ENCODE peak calls at places on chromosomes 5 and 9, in nine cellular contexts. One of them, this sample, is unnamed.

GRCh38 chr5:5951953-5952352 is 426.4 kb downstream of the MED10 start:
- DNase-seq in mammary epithelial cell: no peak
- DNase-seq in prostate gland: no peak
- DNase-seq in IMR-90: no peak
- DNase-seq in stomach: no peak
- DNase-seq in RWPE1: no peak
- DNase-seq in H1: no peak
- DNase-seq in tibial artery: no peak
- DNase-seq in coronary artery: no peak
- DNase-seq in this sample: no peak

GRCh38 chr5:6733411-6734242 is 20.4 kb downstream of the TENT4A start:
- DNase-seq in IMR-90: peak
- DNase-seq in mammary epithelial cell: no peak
- DNase-seq in coronary artery: no peak
- DNase-seq in RWPE1: no peak
- DNase-seq in tibial artery: no peak
- DNase-seq in H1: no peak
- DNase-seq in prostate gland: no peak
- DNase-seq in stomach: no peak
- DNase-seq in this sample: no peak

GRCh38 chr5:10734050-10734709 is 26.9 kb downstream of the DAP start:
- DNase-seq in H1: no peak
- DNase-seq in stomach: no peak
- DNase-seq in tibial artery: no peak
- DNase-seq in mammary epithelial cell: no peak
- DNase-seq in prostate gland: no peak
- DNase-seq in RWPE1: no peak
- DNase-seq in coronary artery: no peak
- DNase-seq in IMR-90: no peak
- DNase-seq in this sample: no peak

GRCh38 chr5:174324680-174325079 is 279.2 kb downstream of the NSG2 start:
- DNase-seq in mammary epithelial cell: no peak
- DNase-seq in coronary artery: no peak
- DNase-seq in prostate gland: no peak
- DNase-seq in tibial artery: no peak
- DNase-seq in H1: no peak
- DNase-seq in stomach: no peak
- DNase-seq in RWPE1: no peak
- DNase-seq in IMR-90: peak
- DNase-seq in this sample: no peak

GRCh38 chr5:90865194-90865593 is 306.6 kb downstream of the ADGRV1 start:
- DNase-seq in IMR-90: no peak
- DNase-seq in stomach: no peak
- DNase-seq in prostate gland: no peak
- DNase-seq in H1: no peak
- DNase-seq in tibial artery: no peak
- DNase-seq in coronary artery: no peak
- DNase-seq in mammary epithelial cell: no peak
- DNase-seq in RWPE1: no peak
- DNase-seq in this sample: no peak

GRCh38 chr9:95572370-95573151 is 55.8 kb upstream of the PTCH1 start:
- DNase-seq in H1: no peak
- DNase-seq in stomach: no peak
- DNase-seq in prostate gland: no peak
- DNase-seq in mammary epithelial cell: no peak
- DNase-seq in tibial artery: peak
- DNase-seq in coronary artery: no peak
- DNase-seq in RWPE1: no peak
- DNase-seq in IMR-90: no peak
- DNase-seq in this sample: peak

GRCh38 chr5:174337276-174338203 is 292.0 kb downstream of the NSG2 start:
- DNase-seq in prostate gland: no peak
- DNase-seq in stomach: no peak
- DNase-seq in IMR-90: no peak
- DNase-seq in H1: no peak
- DNase-seq in mammary epithelial cell: no peak
- DNase-seq in coronary artery: peak
- DNase-seq in RWPE1: no peak
- DNase-seq in tibial artery: no peak
- DNase-seq in this sample: no peak

GRCh38 chr5:60161340-60161934 is 267.9 kb upstream of the PDE4D start:
- DNase-seq in mammary epithelial cell: peak
- DNase-seq in H1: no peak
- DNase-seq in stomach: no peak
- DNase-seq in IMR-90: peak
- DNase-seq in coronary artery: no peak
- DNase-seq in tibial artery: no peak
- DNase-seq in RWPE1: peak
- DNase-seq in prostate gland: no peak
- DNase-seq in this sample: no peak

GRCh38 chr5:65327582-65327981 is 154.1 kb downstream of the ADAMTS6 start:
- DNase-seq in H1: no peak
- DNase-seq in IMR-90: peak
- DNase-seq in coronary artery: no peak
- DNase-seq in mammary epithelial cell: peak
- DNase-seq in RWPE1: no peak
- DNase-seq in prostate gland: no peak
- DNase-seq in stomach: no peak
- DNase-seq in tibial artery: no peak
- DNase-seq in this sample: no peak

GRCh38 chr5:7517006-7517405 is 121.1 kb downstream of the ADCY2 start:
- DNase-seq in IMR-90: no peak
- DNase-seq in prostate gland: no peak
- DNase-seq in mammary epithelial cell: no peak
- DNase-seq in stomach: no peak
- DNase-seq in RWPE1: no peak
- DNase-seq in tibial artery: no peak
- DNase-seq in coronary artery: no peak
- DNase-seq in H1: no peak
- DNase-seq in this sample: no peak

GRCh38 chr5:33969572-33970452 is 14.7 kb downstream of the SLC45A2 start:
- DNase-seq in IMR-90: peak
- DNase-seq in stomach: no peak
- DNase-seq in prostate gland: no peak
- DNase-seq in tibial artery: no peak
- DNase-seq in RWPE1: peak
- DNase-seq in coronary artery: no peak
- DNase-seq in H1: no peak
- DNase-seq in mammary epithelial cell: peak
- DNase-seq in this sample: no peak

GRCh38 chr5:175878021-175878420 is 6.6 kb downstream of the CPLX2 start:
- DNase-seq in stomach: no peak
- DNase-seq in prostate gland: no peak
- DNase-seq in coronary artery: no peak
- DNase-seq in mammary epithelial cell: no peak
- DNase-seq in tibial artery: no peak
- DNase-seq in IMR-90: no peak
- DNase-seq in H1: no peak
- DNase-seq in RWPE1: no peak
- DNase-seq in this sample: no peak

GRCh38 chr9:97635026-97635425 is 1.4 kb downstream of the NCBP1 start:
- DNase-seq in stomach: no peak
- DNase-seq in mammary epithelial cell: no peak
- DNase-seq in RWPE1: no peak
- DNase-seq in H1: no peak
- DNase-seq in IMR-90: no peak
- DNase-seq in coronary artery: no peak
- DNase-seq in tibial artery: no peak
- DNase-seq in prostate gland: no peak
- DNase-seq in this sample: no peak

GRCh38 chr5:95857185-95857945 is 34.8 kb upstream of the GLRX start:
- DNase-seq in prostate gland: no peak
- DNase-seq in tibial artery: peak
- DNase-seq in coronary artery: peak
- DNase-seq in mammary epithelial cell: no peak
- DNase-seq in RWPE1: no peak
- DNase-seq in stomach: peak
- DNase-seq in H1: no peak
- DNase-seq in IMR-90: peak
- DNase-seq in this sample: no peak

GRCh38 chr9:20290287-20290686 is 332.0 kb downstream of the MLLT3 start:
- DNase-seq in prostate gland: no peak
- DNase-seq in tibial artery: no peak
- DNase-seq in mammary epithelial cell: no peak
- DNase-seq in stomach: no peak
- DNase-seq in coronary artery: no peak
- DNase-seq in IMR-90: no peak
- DNase-seq in H1: no peak
- DNase-seq in RWPE1: no peak
- DNase-seq in this sample: no peak

GRCh38 chr5:36521838-36522745 is 84.3 kb upstream of the SLC1A3 start:
- DNase-seq in stomach: no peak
- DNase-seq in H1: no peak
- DNase-seq in coronary artery: no peak
- DNase-seq in prostate gland: no peak
- DNase-seq in RWPE1: no peak
- DNase-seq in mammary epithelial cell: no peak
- DNase-seq in tibial artery: peak
- DNase-seq in IMR-90: no peak
- DNase-seq in this sample: no peak

GRCh38 chr9:91421987-91422765 is 1.5 kb downstream of the NFIL3 start:
- DNase-seq in prostate gland: peak
- DNase-seq in coronary artery: peak
- DNase-seq in IMR-90: peak
- DNase-seq in RWPE1: peak
- DNase-seq in H1: no peak
- DNase-seq in tibial artery: peak
- DNase-seq in stomach: no peak
- DNase-seq in mammary epithelial cell: peak
- DNase-seq in this sample: no peak

GRCh38 chr5:120405291-120405864 is 58.7 kb upstream of the PRR16 start:
- DNase-seq in coronary artery: no peak
- DNase-seq in H1: no peak
- DNase-seq in stomach: no peak
- DNase-seq in RWPE1: peak
- DNase-seq in tibial artery: no peak
- DNase-seq in IMR-90: peak
- DNase-seq in mammary epithelial cell: peak
- DNase-seq in prostate gland: no peak
- DNase-seq in this sample: no peak

GRCh38 chr5:174560861-174561260 is 163.5 kb upstream of the MSX2 start:
- DNase-seq in stomach: no peak
- DNase-seq in RWPE1: no peak
- DNase-seq in IMR-90: peak
- DNase-seq in mammary epithelial cell: no peak
- DNase-seq in tibial artery: no peak
- DNase-seq in prostate gland: no peak
- DNase-seq in H1: no peak
- DNase-seq in coronary artery: no peak
- DNase-seq in this sample: no peak

GRCh38 chr9:69371001-69371400 is 46.0 kb downstream of the ENTREP1 start:
- DNase-seq in stomach: no peak
- DNase-seq in IMR-90: peak
- DNase-seq in prostate gland: no peak
- DNase-seq in coronary artery: no peak
- DNase-seq in mammary epithelial cell: no peak
- DNase-seq in H1: no peak
- DNase-seq in tibial artery: no peak
- DNase-seq in RWPE1: no peak
- DNase-seq in this sample: no peak
- H3K27ac ChIP-seq in stomach: peak
- H3K27ac ChIP-seq in IMR-90: no peak
- H3K27ac ChIP-seq in prostate gland: no peak
- H3K27ac ChIP-seq in coronary artery: no peak
- H3K27ac ChIP-seq in mammary epithelial cell: peak
- H3K27ac ChIP-seq in H1: no peak
- H3K27ac ChIP-seq in tibial artery: no peak
- H3K27ac ChIP-seq in RWPE1: no peak
- H3K27ac ChIP-seq in this sample: no peak

DNA sequence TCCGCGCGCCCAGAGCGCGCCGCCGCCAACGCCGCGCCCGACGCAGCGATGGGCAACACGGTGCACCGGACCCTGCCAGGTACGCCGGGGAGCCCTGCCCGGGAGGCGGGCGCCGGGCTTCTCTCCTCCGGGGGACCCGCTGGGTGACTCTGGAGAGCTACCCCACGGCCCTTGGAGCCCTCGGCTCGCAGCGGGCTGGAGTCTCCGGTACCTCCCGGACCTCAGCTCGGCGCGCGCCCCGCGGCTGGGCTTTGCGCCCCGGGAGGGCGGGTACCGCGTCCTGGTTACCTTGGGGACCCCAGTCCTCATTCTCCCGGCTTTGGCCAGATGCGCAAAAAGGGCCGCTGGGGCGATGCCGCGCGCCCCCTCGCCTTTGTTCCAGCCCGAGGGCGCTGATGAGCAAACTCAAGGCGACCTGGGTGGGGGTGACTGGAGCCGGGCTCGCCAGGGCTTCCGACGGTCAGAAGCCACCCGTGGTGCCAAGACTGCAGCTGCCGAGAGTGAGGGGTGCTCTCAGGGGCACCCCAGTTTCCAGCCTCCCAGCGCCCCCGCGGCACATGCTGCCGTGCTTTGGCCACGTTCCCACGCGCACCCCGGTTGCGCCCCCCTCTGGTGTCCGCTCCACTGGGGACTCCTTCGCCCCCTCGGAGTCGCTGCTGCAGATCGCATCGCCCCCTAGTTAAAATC is 439 bp downstream of the NEURL1B start:
- DNase-seq in RWPE1: no peak
- DNase-seq in mammary epithelial cell: no peak
- DNase-seq in prostate gland: no peak
- DNase-seq in tibial artery: no peak
- DNase-seq in coronary artery: no peak
- DNase-seq in H1: no peak
- DNase-seq in IMR-90: no peak
- DNase-seq in stomach: no peak
- DNase-seq in this sample: no peak
- TF ChIP-seq CTCF in RWPE1: no peak
- TF ChIP-seq CTCF in mammary epithelial cell: no peak
- TF ChIP-seq CTCF in prostate gland: no peak
- TF ChIP-seq CTCF in tibial artery: no peak
- TF ChIP-seq CTCF in coronary artery: no peak
- TF ChIP-seq CTCF in H1: no peak
- TF ChIP-seq CTCF in IMR-90: peak
- TF ChIP-seq CTCF in stomach: no peak
- TF ChIP-seq CTCF in this sample: no peak

DNA sequence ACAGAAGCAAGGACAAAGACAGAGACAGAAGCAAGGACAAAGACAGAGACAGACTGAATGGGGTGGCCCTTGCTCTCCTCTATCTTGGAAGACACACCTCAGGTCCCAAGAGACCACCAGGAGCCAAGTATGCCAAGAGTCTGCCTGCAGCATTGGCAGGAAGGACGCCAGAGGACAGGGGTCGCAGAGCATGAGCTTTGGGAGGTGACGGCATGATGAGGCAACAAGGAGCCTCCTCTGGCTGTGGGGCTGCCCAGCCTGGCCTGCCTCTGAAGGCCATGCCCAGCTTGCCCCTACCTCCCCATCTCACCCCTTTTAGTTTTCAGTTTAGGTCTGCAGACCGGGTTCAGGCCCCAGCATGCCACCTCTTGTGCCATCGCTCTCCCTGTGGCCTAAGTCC is 17.6 kb downstream of the PDGFRB start:
- DNase-seq in mammary epithelial cell: no peak
- DNase-seq in RWPE1: no peak
- DNase-seq in IMR-90: peak
- DNase-seq in stomach: no peak
- DNase-seq in tibial artery: peak
- DNase-seq in coronary artery: no peak
- DNase-seq in H1: no peak
- DNase-seq in prostate gland: no peak
- DNase-seq in this sample: no peak
- H3K27ac ChIP-seq in mammary epithelial cell: no peak
- H3K27ac ChIP-seq in RWPE1: no peak
- H3K27ac ChIP-seq in IMR-90: peak
- H3K27ac ChIP-seq in stomach: peak
- H3K27ac ChIP-seq in tibial artery: peak
- H3K27ac ChIP-seq in coronary artery: peak
- H3K27ac ChIP-seq in H1: peak
- H3K27ac ChIP-seq in prostate gland: peak
- H3K27ac ChIP-seq in this sample: peak

GRCh38 chr9:72891043-72891442 is 61.8 kb downstream of the ALDH1A1 start:
- DNase-seq in prostate gland: no peak
- DNase-seq in H1: no peak
- DNase-seq in stomach: no peak
- DNase-seq in RWPE1: no peak
- DNase-seq in IMR-90: no peak
- DNase-seq in mammary epithelial cell: no peak
- DNase-seq in coronary artery: no peak
- DNase-seq in tibial artery: no peak
- DNase-seq in this sample: no peak
- TF ChIP-seq CTCF in prostate gland: no peak
- TF ChIP-seq CTCF in H1: no peak
- TF ChIP-seq CTCF in stomach: no peak
- TF ChIP-seq CTCF in RWPE1: no peak
- TF ChIP-seq CTCF in IMR-90: no peak
- TF ChIP-seq CTCF in mammary epithelial cell: no peak
- TF ChIP-seq CTCF in coronary artery: no peak
- TF ChIP-seq CTCF in tibial artery: no peak
- TF ChIP-seq CTCF in this sample: no peak

This sample was measured in left lung.